ENCODE peak calls at places on chromosomes 5 and 9, in four cellular contexts. One of them, this sample, is unnamed.

GRCh38 chr5:116442095-116442534 is 132.5 kb downstream of the SEMA6A start:
- DNase-seq in left ventricle myocardium inferior: peak; percentile 46
- DNase-seq in CD4-positive, CD25-positive, alpha-beta regulatory T cell: no peak
- DNase-seq in thoracic aorta: no peak
- DNase-seq in this sample: peak; percentile 29

GRCh38 chr5:1359031-1359645 is 14.2 kb upstream of the CLPTM1L start:
- DNase-seq in thoracic aorta: no peak
- DNase-seq in left ventricle myocardium inferior: no peak
- DNase-seq in CD4-positive, CD25-positive, alpha-beta regulatory T cell: no peak
- DNase-seq in this sample: no peak

GRCh38 chr5:5403736-5404135 is 18.7 kb upstream of the ICE1 start:
- DNase-seq in thoracic aorta: no peak
- DNase-seq in CD4-positive, CD25-positive, alpha-beta regulatory T cell: no peak
- DNase-seq in left ventricle myocardium inferior: no peak
- DNase-seq in this sample: no peak

GRCh38 chr5:12323637-12324229 is 419.5 kb upstream of the CTNND2 start:
- DNase-seq in CD4-positive, CD25-positive, alpha-beta regulatory T cell: no peak
- DNase-seq in left ventricle myocardium inferior: no peak
- DNase-seq in thoracic aorta: no peak
- DNase-seq in this sample: no peak

GRCh38 chr5:95375591-95375990 is 15.6 kb upstream of the FAM81B start:
- DNase-seq in left ventricle myocardium inferior: no peak
- DNase-seq in thoracic aorta: no peak
- DNase-seq in CD4-positive, CD25-positive, alpha-beta regulatory T cell: no peak
- DNase-seq in this sample: no peak

GRCh38 chr5:62643556-62644451 is 65.2 kb downstream of the LRRC70 start:
- DNase-seq in thoracic aorta: no peak
- DNase-seq in left ventricle myocardium inferior: no peak
- DNase-seq in CD4-positive, CD25-positive, alpha-beta regulatory T cell: no peak
- DNase-seq in this sample: peak; percentile 31

GRCh38 chr9:89810434-89810833 is 205.6 kb downstream of the GADD45G start:
- DNase-seq in thoracic aorta: no peak
- DNase-seq in CD4-positive, CD25-positive, alpha-beta regulatory T cell: no peak
- DNase-seq in left ventricle myocardium inferior: no peak
- DNase-seq in this sample: no peak

GRCh38 chr9:129737479-129738269 is 15.2 kb downstream of the PTGES start:
- DNase-seq in left ventricle myocardium inferior: peak; percentile 82
- DNase-seq in thoracic aorta: peak; percentile 45
- DNase-seq in CD4-positive, CD25-positive, alpha-beta regulatory T cell: peak; percentile 74
- DNase-seq in this sample: peak; percentile 64

GRCh38 chr9:132129535-132129934 is 32.3 kb upstream of the NTNG2 start:
- DNase-seq in thoracic aorta: no peak
- DNase-seq in left ventricle myocardium inferior: no peak
- DNase-seq in CD4-positive, CD25-positive, alpha-beta regulatory T cell: no peak
- DNase-seq in this sample: no peak

GRCh38 chr5:180334176-180334575 is 19.0 kb downstream of the GFPT2 start:
- DNase-seq in thoracic aorta: no peak
- DNase-seq in left ventricle myocardium inferior: no peak
- DNase-seq in CD4-positive, CD25-positive, alpha-beta regulatory T cell: no peak
- DNase-seq in this sample: no peak

GRCh38 chr5:140178082-140178410 is 3.1 kb downstream of the CYSTM1 start:
- DNase-seq in CD4-positive, CD25-positive, alpha-beta regulatory T cell: no peak
- DNase-seq in left ventricle myocardium inferior: no peak
- DNase-seq in thoracic aorta: no peak
- DNase-seq in this sample: peak; percentile 47
- H3K4me1 ChIP-seq in CD4-positive, CD25-positive, alpha-beta regulatory T cell: peaks cover 18% of the 10 kb centered on the region
- H3K4me1 ChIP-seq in left ventricle myocardium inferior: peaks cover 82% of the 10 kb centered on the region
- H3K4me1 ChIP-seq in thoracic aorta: peaks cover 27% of the 10 kb centered on the region
- H3K4me1 ChIP-seq in this sample: peaks cover 70% of the 10 kb centered on the region

GRCh38 chr5:59066367-59067163 is 483.7 kb downstream of the RAB3C start:
- DNase-seq in left ventricle myocardium inferior: no peak
- DNase-seq in thoracic aorta: no peak
- DNase-seq in CD4-positive, CD25-positive, alpha-beta regulatory T cell: no peak
- DNase-seq in this sample: no peak

GRCh38 chr5:59061377-59061776 is 478.5 kb downstream of the RAB3C start:
- DNase-seq in CD4-positive, CD25-positive, alpha-beta regulatory T cell: no peak
- DNase-seq in thoracic aorta: no peak
- DNase-seq in left ventricle myocardium inferior: no peak
- DNase-seq in this sample: no peak

GRCh38 chr5:59065551-59065950 is 482.7 kb downstream of the RAB3C start:
- DNase-seq in CD4-positive, CD25-positive, alpha-beta regulatory T cell: no peak
- DNase-seq in thoracic aorta: no peak
- DNase-seq in left ventricle myocardium inferior: no peak
- DNase-seq in this sample: no peak

GRCh38 chr5:59062986-59063683 is 480.3 kb downstream of the RAB3C start:
- DNase-seq in CD4-positive, CD25-positive, alpha-beta regulatory T cell: no peak
- DNase-seq in left ventricle myocardium inferior: no peak
- DNase-seq in thoracic aorta: no peak
- DNase-seq in this sample: no peak

DNA sequence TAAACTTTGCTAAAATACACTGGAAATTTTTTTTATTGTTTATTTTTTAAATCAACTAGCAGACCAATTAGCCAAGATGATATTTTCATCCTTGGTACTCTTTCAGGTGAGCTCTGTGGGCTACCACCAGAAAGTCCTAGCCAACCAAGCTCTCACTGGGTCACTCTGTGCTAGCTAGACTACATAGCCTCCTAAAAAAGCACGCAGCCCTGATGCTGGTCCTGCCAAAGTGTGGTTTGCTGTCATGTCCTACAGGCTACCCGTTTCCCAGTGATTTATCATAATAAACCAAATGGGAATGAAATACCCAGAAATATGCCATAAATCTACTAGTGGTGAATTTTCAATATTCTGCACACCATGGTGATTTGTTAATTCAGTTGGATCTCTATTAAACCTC is 481.4 kb downstream of the RAB3C start:
- DNase-seq in left ventricle myocardium inferior: no peak
- DNase-seq in thoracic aorta: no peak
- DNase-seq in CD4-positive, CD25-positive, alpha-beta regulatory T cell: no peak
- DNase-seq in this sample: no peak
- H3K4me1 ChIP-seq in left ventricle myocardium inferior: peaks cover 27% of the 10 kb centered on the region
- H3K4me1 ChIP-seq in thoracic aorta: no peaks in the 10 kb centered on the region
- H3K4me1 ChIP-seq in CD4-positive, CD25-positive, alpha-beta regulatory T cell: no peaks in the 10 kb centered on the region
- H3K4me1 ChIP-seq in this sample: peaks cover 15% of the 10 kb centered on the region

GRCh38 chr5:98791928-98792580 is 18.6 kb downstream of the RGMB start:
- DNase-seq in CD4-positive, CD25-positive, alpha-beta regulatory T cell: no peak
- DNase-seq in thoracic aorta: no peak
- DNase-seq in left ventricle myocardium inferior: no peak
- DNase-seq in this sample: no peak

GRCh38 chr5:98794001-98794400 is 20.5 kb downstream of the RGMB start:
- DNase-seq in thoracic aorta: no peak
- DNase-seq in CD4-positive, CD25-positive, alpha-beta regulatory T cell: no peak
- DNase-seq in left ventricle myocardium inferior: no peak
- DNase-seq in this sample: no peak

GRCh38 chr5:98795243-98795642 is 21.8 kb downstream of the RGMB start:
- DNase-seq in CD4-positive, CD25-positive, alpha-beta regulatory T cell: no peak
- DNase-seq in thoracic aorta: no peak
- DNase-seq in left ventricle myocardium inferior: no peak
- DNase-seq in this sample: no peak

GRCh38 chr5:98794414-98795080 is 21.1 kb downstream of the RGMB start:
- DNase-seq in thoracic aorta: no peak
- DNase-seq in left ventricle myocardium inferior: no peak
- DNase-seq in CD4-positive, CD25-positive, alpha-beta regulatory T cell: no peak
- DNase-seq in this sample: no peak

DNA sequence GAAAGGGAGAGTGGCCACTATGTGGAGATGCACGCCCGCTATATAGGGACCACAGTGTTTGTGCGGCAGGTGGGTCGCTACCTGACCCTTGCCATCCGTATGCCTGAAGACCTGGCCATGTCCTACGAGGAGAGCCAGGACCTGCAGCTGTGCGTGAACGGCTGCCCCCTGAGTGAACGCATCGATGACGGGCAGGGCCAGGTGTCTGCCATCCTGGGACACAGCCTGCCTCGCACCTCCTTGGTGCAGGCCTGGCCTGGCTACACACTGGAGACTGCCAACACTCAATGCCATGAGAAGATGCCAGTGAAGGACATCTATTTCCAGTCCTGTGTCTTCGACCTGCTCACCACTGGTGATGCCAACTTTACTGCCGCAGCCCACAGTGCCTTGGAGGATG is 19.8 kb downstream of the RGMB start:
- DNase-seq in left ventricle myocardium inferior: no peak
- DNase-seq in thoracic aorta: no peak
- DNase-seq in CD4-positive, CD25-positive, alpha-beta regulatory T cell: no peak
- DNase-seq in this sample: no peak
- H3K4me1 ChIP-seq in left ventricle myocardium inferior: peaks cover 50% of the 10 kb centered on the region
- H3K4me1 ChIP-seq in thoracic aorta: no peaks in the 10 kb centered on the region
- H3K4me1 ChIP-seq in CD4-positive, CD25-positive, alpha-beta regulatory T cell: no peaks in the 10 kb centered on the region
- H3K4me1 ChIP-seq in this sample: peaks cover 67% of the 10 kb centered on the region

DNA sequence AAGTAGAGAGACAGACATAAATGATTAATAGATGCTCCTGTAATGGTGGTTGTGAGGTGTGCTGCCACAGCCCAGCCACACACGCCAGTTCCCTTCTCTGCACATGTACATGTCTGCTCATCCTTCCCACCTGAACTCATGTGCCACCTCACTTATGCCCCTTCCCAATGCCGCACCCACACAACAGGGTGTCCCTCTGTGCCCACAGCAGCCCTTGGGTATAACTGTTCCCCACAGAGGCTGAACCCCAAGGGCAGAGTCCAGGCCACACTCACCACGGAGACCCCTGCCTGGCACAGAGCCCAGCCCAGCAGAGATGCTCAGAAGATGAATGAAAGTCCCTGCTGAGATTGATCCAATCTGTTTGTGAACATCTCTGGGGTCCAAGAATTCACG is 29.7 kb downstream of the IRF1 start:
- DNase-seq in thoracic aorta: no peak
- DNase-seq in CD4-positive, CD25-positive, alpha-beta regulatory T cell: no peak
- DNase-seq in left ventricle myocardium inferior: no peak
- DNase-seq in this sample: no peak
- H3K4me1 ChIP-seq in thoracic aorta: peaks cover 17% of the 10 kb centered on the region
- H3K4me1 ChIP-seq in CD4-positive, CD25-positive, alpha-beta regulatory T cell: peaks cover 85% of the 10 kb centered on the region
- H3K4me1 ChIP-seq in left ventricle myocardium inferior: peaks cover 93% of the 10 kb centered on the region
- H3K4me1 ChIP-seq in this sample: peaks cover 46% of the 10 kb centered on the region

GRCh38 chr9:124696101-124696500 is 75.0 kb downstream of the NR6A1 start:
- DNase-seq in CD4-positive, CD25-positive, alpha-beta regulatory T cell: no peak
- DNase-seq in thoracic aorta: no peak
- DNase-seq in left ventricle myocardium inferior: no peak
- DNase-seq in this sample: no peak
- H3K4me1 ChIP-seq in CD4-positive, CD25-positive, alpha-beta regulatory T cell: no peaks in the 10 kb centered on the region
- H3K4me1 ChIP-seq in thoracic aorta: no peaks in the 10 kb centered on the region
- H3K4me1 ChIP-seq in left ventricle myocardium inferior: peaks cover 9% of the 10 kb centered on the region
- H3K4me1 ChIP-seq in this sample: no peaks in the 10 kb centered on the region

DNA sequence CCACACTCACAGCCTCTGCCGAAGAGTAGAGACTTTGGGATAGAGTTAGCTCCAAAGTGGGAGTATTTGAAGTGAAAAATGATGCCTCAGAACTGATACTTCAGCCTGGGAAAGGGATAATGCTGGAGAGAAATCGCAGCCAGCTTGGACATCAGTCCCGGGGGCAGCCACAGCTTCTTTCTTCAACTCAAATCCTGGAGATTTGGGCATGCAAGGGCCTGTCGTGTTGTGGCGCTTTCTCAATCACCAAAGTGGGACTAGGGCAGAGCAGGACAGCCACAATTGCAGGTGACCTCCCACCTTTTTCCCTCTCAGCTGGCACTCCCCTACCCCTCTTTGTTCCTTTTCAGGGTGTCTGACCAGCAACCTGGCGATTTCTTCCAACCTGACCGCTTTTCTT is 70.4 kb downstream of the UBAP1 start:
- DNase-seq in thoracic aorta: no peak
- DNase-seq in CD4-positive, CD25-positive, alpha-beta regulatory T cell: no peak
- DNase-seq in left ventricle myocardium inferior: no peak
- DNase-seq in this sample: no peak
- H3K4me1 ChIP-seq in thoracic aorta: peaks cover 30% of the 10 kb centered on the region
- H3K4me1 ChIP-seq in CD4-positive, CD25-positive, alpha-beta regulatory T cell: no peaks in the 10 kb centered on the region
- H3K4me1 ChIP-seq in left ventricle myocardium inferior: peaks cover 65% of the 10 kb centered on the region
- H3K4me1 ChIP-seq in this sample: peaks cover 51% of the 10 kb centered on the region

DNA sequence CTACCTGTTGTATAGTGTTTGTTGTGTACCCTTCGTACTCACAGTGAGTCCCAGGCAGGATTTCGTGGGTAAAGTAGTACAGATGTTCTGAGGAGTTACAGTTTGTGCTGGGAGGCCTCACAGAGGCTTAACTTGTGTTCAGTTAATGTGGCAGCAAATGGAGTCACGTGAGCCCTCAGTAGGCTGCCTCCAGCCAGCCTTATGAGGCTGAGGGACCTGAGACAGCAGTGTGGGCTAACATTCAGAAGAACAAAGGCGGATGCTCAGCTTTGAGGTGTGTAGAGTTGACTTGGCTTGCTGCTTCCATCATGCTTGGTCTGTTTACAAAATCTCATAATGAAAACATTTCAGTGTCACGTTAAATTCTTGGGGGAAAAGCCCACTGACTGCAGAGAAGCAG is 118.1 kb downstream of the TRIO start:
- DNase-seq in CD4-positive, CD25-positive, alpha-beta regulatory T cell: no peak
- DNase-seq in left ventricle myocardium inferior: no peak
- DNase-seq in thoracic aorta: no peak
- DNase-seq in this sample: no peak
- H3K4me1 ChIP-seq in CD4-positive, CD25-positive, alpha-beta regulatory T cell: no peaks in the 10 kb centered on the region
- H3K4me1 ChIP-seq in left ventricle myocardium inferior: peaks cover 80% of the 10 kb centered on the region
- H3K4me1 ChIP-seq in thoracic aorta: peaks cover 47% of the 10 kb centered on the region
- H3K4me1 ChIP-seq in this sample: peaks cover 40% of the 10 kb centered on the region

GRCh38 chr5:148858547-148858946 is 32.1 kb downstream of the ADRB2 start:
- DNase-seq in left ventricle myocardium inferior: no peak
- DNase-seq in thoracic aorta: no peak
- DNase-seq in CD4-positive, CD25-positive, alpha-beta regulatory T cell: no peak
- DNase-seq in this sample: no peak
- H3K4me1 ChIP-seq in left ventricle myocardium inferior: peaks cover 70% of the 10 kb centered on the region
- H3K4me1 ChIP-seq in thoracic aorta: peaks cover 6% of the 10 kb centered on the region
- H3K4me1 ChIP-seq in CD4-positive, CD25-positive, alpha-beta regulatory T cell: no peaks in the 10 kb centered on the region
- H3K4me1 ChIP-seq in this sample: peaks cover 58% of the 10 kb centered on the region

GRCh38 chr9:121296213-121297127 is 28.5 kb downstream of the GSN start:
- DNase-seq in left ventricle myocardium inferior: no peak
- DNase-seq in CD4-positive, CD25-positive, alpha-beta regulatory T cell: no peak
- DNase-seq in thoracic aorta: no peak
- DNase-seq in this sample: no peak

GRCh38 chr9:121294181-121294743 is 26.3 kb downstream of the GSN start:
- DNase-seq in CD4-positive, CD25-positive, alpha-beta regulatory T cell: no peak
- DNase-seq in left ventricle myocardium inferior: peak; percentile 82
- DNase-seq in thoracic aorta: no peak
- DNase-seq in this sample: no peak

GRCh38 chr9:121292801-121293241 is 24.9 kb downstream of the GSN start:
- DNase-seq in left ventricle myocardium inferior: no peak
- DNase-seq in CD4-positive, CD25-positive, alpha-beta regulatory T cell: no peak
- DNase-seq in thoracic aorta: no peak
- DNase-seq in this sample: no peak

GRCh38 chr9:121295662-121296191 is 27.8 kb downstream of the GSN start:
- DNase-seq in left ventricle myocardium inferior: no peak
- DNase-seq in thoracic aorta: no peak
- DNase-seq in CD4-positive, CD25-positive, alpha-beta regulatory T cell: no peak
- DNase-seq in this sample: peak; percentile 92

GRCh38 chr9:121294866-121295661 is 27.1 kb downstream of the GSN start:
- DNase-seq in thoracic aorta: no peak
- DNase-seq in CD4-positive, CD25-positive, alpha-beta regulatory T cell: no peak
- DNase-seq in left ventricle myocardium inferior: peak; percentile 68
- DNase-seq in this sample: peak; percentile 86
- H3K4me1 ChIP-seq in thoracic aorta: peaks cover 76% of the 10 kb centered on the region
- H3K4me1 ChIP-seq in CD4-positive, CD25-positive, alpha-beta regulatory T cell: peaks cover 4% of the 10 kb centered on the region
- H3K4me1 ChIP-seq in left ventricle myocardium inferior: peaks cover 94% of the 10 kb centered on the region
- H3K4me1 ChIP-seq in this sample: peaks cover 54% of the 10 kb centered on the region

GRCh38 chr9:127912296-127912695 is 4.5 kb downstream of the ST6GALNAC4 start:
- DNase-seq in left ventricle myocardium inferior: no peak
- DNase-seq in thoracic aorta: no peak
- DNase-seq in CD4-positive, CD25-positive, alpha-beta regulatory T cell: no peak
- DNase-seq in this sample: no peak

GRCh38 chr9:127912882-127913281 is 4.0 kb downstream of the ST6GALNAC4 start:
- DNase-seq in CD4-positive, CD25-positive, alpha-beta regulatory T cell: no peak
- DNase-seq in thoracic aorta: no peak
- DNase-seq in left ventricle myocardium inferior: no peak
- DNase-seq in this sample: no peak

GRCh38 chr9:127915801-127916664 is 808 bp downstream of the ST6GALNAC4 start:
- DNase-seq in left ventricle myocardium inferior: no peak
- DNase-seq in thoracic aorta: no peak
- DNase-seq in CD4-positive, CD25-positive, alpha-beta regulatory T cell: no peak
- DNase-seq in this sample: peak; percentile 54

GRCh38 chr9:127915325-127915752 is 1.5 kb downstream of the ST6GALNAC4 start:
- DNase-seq in left ventricle myocardium inferior: no peak
- DNase-seq in CD4-positive, CD25-positive, alpha-beta regulatory T cell: no peak
- DNase-seq in thoracic aorta: no peak
- DNase-seq in this sample: no peak

GRCh38 chr9:127913682-127914081 is 3.2 kb downstream of the ST6GALNAC4 start:
- DNase-seq in thoracic aorta: no peak
- DNase-seq in left ventricle myocardium inferior: no peak
- DNase-seq in CD4-positive, CD25-positive, alpha-beta regulatory T cell: no peak
- DNase-seq in this sample: no peak
- H3K4me1 ChIP-seq in thoracic aorta: peaks cover 16% of the 10 kb centered on the region
- H3K4me1 ChIP-seq in left ventricle myocardium inferior: peaks cover 45% of the 10 kb centered on the region
- H3K4me1 ChIP-seq in CD4-positive, CD25-positive, alpha-beta regulatory T cell: peaks cover 62% of the 10 kb centered on the region
- H3K4me1 ChIP-seq in this sample: peaks cover 23% of the 10 kb centered on the region